ENCODE peak calls at places on chromosomes 5 and 9, in four cellular contexts. V is adrenal gland; W is trophoblast cell; C is CD4-positive, alpha-beta memory T cell. Z is an unnamed sample. For H3K4me1 and H3K27me3, the result is how much of the 10 kb centered on the place peaks cover.

GRCh38 chr5:178237431-178238312 is 5.1 kb upstream of the PHYKPL start:
- DNase-seq in V (no peak), W (no peak), C (no peak), Z (no peak)

GRCh38 chr5:67010684-67011409 is 185.8 kb downstream of the CD180 start:
- DNase-seq in V (peak), W (no peak), C (no peak), Z (no peak)

GRCh38 chr9:113854310-113854709 is 21.8 kb upstream of the ZNF618 start:
- DNase-seq in V (no peak), W (no peak), C (no peak), Z (no peak)

GRCh38 chr9:131045300-131046092 is 36.5 kb downstream of the LAMC3 start:
- DNase-seq in V (peak), W (no peak), C (no peak), Z (peak)

GRCh38 chr5:59786271-59786805 is 107.2 kb downstream of the PDE4D start:
- DNase-seq in V (no peak), W (peak), C (no peak), Z (no peak)

GRCh38 chr5:88391116-88391515 is 122.5 kb upstream of the TMEM161B start:
- DNase-seq in V (no peak), W (no peak), C (no peak), Z (no peak)

GRCh38 chr5:159310492-159310891 is 19.8 kb downstream of the IL12B start:
- DNase-seq in V (no peak), W (peak), C (no peak), Z (no peak)

GRCh38 chr9:112091805-112092204 is 83.3 kb downstream of the SUSD1 start:
- DNase-seq in V (peak), W (no peak), C (no peak), Z (peak)

GRCh38 chr5:134458676-134459403 is 47.2 kb upstream of the CDKN2AIPNL start:
- DNase-seq in V (no peak), W (no peak), C (no peak), Z (no peak)

GRCh38 chr9:2764371-2764770 is 47.1 kb downstream of the KCNV2 start:
- DNase-seq in V (peak), W (peak), C (peak), Z (peak)

GRCh38 chr5:135248801-135249231 is 150.2 kb downstream of the MACROH2A1 start:
- DNase-seq in V (no peak), W (no peak), C (no peak), Z (no peak)

GRCh38 chr5:176391479-176391878 is 2.9 kb downstream of the HIGD2A start:
- DNase-seq in V (no peak), W (no peak), C (no peak), Z (no peak)

GRCh38 chr5:55037046-55037771 is 13.2 kb downstream of the GZMK start:
- DNase-seq in V (peak), W (no peak), C (peak), Z (peak)

GRCh38 chr5:94850960-94851359 is 232.5 kb downstream of the SLF1 start:
- DNase-seq in V (no peak), W (no peak), C (no peak), Z (no peak)

GRCh38 chr5:146560205-146560812 is 44.3 kb upstream of the GPR151 start:
- DNase-seq in V (no peak), W (no peak), C (no peak), Z (no peak)

GRCh38 chr5:53303105-53303504 is 177.3 kb upstream of the FST start:
- DNase-seq in V (no peak), W (no peak), C (no peak), Z (no peak)

GRCh38 chr9:122347348-122348287 is 23.2 kb upstream of the PTGS1 start:
- DNase-seq in V (no peak), W (peak), C (no peak), Z (no peak)

GRCh38 chr5:54975701-54976100 is 9.7 kb downstream of the ESM1 start:
- DNase-seq in V (no peak), W (no peak), C (no peak), Z (no peak)

GRCh38 chr5:137137013-137137632 is 362.0 kb downstream of the SPOCK1 start:
- DNase-seq in V (no peak), W (no peak), C (no peak), Z (no peak)

GRCh38 chr5:33824516-33825195 is 67.1 kb downstream of the ADAMTS12 start:
- DNase-seq in V (peak), W (no peak), C (no peak), Z (no peak)

GRCh38 chr5:80619081-80619480 is 35.4 kb upstream of the MSH3 start:
- DNase-seq in V (no peak), W (no peak), C (no peak), Z (no peak)

GRCh38 chr5:138177936-138178515 is 404 bp downstream of the BRD8 start:
- DNase-seq in V (peak), W (peak), C (no peak), Z (peak)

GRCh38 chr9:127897194-127897692 is 2.2 kb downstream of the ST6GALNAC6 start:
- DNase-seq in V (peak), W (no peak), C (no peak), Z (no peak)

GRCh38 chr5:58114324-58114723 is 345.6 kb downstream of the PLK2 start:
- DNase-seq in V (no peak), W (no peak), C (no peak), Z (no peak)

GRCh38 chr9:97704851-97705250 is 7.7 kb upstream of the XPA start:
- DNase-seq in V (no peak), W (no peak), C (no peak), Z (no peak)

GRCh38 chr9:35490910-35491465 is 1.1 kb downstream of the RUSC2 start:
- DNase-seq in V (no peak), W (no peak), C (no peak), Z (no peak)

GRCh38 chr5:132446621-132447020 is 44.0 kb downstream of the IRF1 start:
- DNase-seq in V (peak), W (no peak), C (no peak), Z (no peak)

GRCh38 chr5:132445640-132445923 is 45.0 kb downstream of the IRF1 start:
- DNase-seq in V (no peak), W (no peak), C (no peak), Z (no peak)

GRCh38 chr5:132449060-132449459 is 41.5 kb downstream of the IRF1 start:
- DNase-seq in V (no peak), W (no peak), C (no peak), Z (no peak)

GRCh38 chr5:132445930-132446329 is 44.6 kb downstream of the IRF1 start:
- DNase-seq in V (no peak), W (no peak), C (no peak), Z (no peak)

GRCh38 chr5:132447196-132447595 is 43.4 kb downstream of the IRF1 start:
- DNase-seq in V (no peak), W (no peak), C (no peak), Z (no peak)
- H3K27ac ChIP-seq in V (no peak), W (no peak), C (peak), Z (peak)

DNA sequence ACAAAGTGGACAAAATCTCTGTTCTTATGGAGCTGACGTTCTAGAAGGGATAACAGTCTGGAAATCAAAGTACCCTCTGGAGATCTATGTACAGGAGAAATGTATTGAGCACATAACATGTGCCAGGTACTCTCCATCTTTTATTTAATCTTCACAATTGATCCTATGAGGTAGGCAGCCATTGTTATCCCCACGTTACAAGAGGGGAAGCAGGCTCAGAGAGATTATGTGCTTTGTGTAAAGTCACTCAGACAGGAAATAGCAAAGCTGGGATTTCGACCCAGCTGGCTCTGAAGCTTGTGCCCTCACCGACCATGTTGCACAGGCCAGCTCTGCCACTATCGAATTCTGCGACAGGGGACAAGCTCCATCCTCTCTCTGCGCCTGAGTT is 21.5 kb downstream of the PDGFRB start:
- DNase-seq in V (no peak), W (no peak), C (no peak), Z (no peak)
- H3K4me1 ChIP-seq in V (under half), W (under half), C (under half), Z (under half)

DNA sequence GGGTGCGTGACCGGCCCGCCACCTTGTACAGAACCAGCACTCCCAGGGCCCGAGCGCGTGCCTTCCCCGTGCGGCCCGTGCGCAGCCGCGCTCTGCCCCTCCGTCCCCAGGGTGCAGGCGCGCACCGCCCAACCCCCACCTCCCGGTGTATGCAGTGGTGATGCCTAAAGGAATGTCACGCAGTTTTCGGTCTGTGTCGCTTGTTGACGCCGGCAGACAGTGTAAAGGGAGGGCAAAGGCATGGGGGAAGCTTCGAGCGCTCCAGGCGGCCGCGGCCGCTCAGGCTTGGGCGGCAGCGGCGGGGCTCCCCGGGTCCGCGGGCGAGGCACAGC is 1.3 kb downstream of the LRRC26 start:
- DNase-seq in V (no peak), W (no peak), C (no peak), Z (no peak)
- H3K27me3 ChIP-seq in V (half or more), W (half or more), C (under half), Z (under half)

GRCh38 chr9:116550728-116551436 is 136.2 kb upstream of the TRIM32 start:
- DNase-seq in V (peak), W (no peak), C (no peak), Z (no peak)

GRCh38 chr9:116547729-116548426 is 139.2 kb upstream of the TRIM32 start:
- DNase-seq in V (peak), W (no peak), C (no peak), Z (no peak)

GRCh38 chr9:116549786-116550660 is 137.1 kb upstream of the TRIM32 start:
- DNase-seq in V (no peak), W (no peak), C (no peak), Z (no peak)

GRCh38 chr9:116546711-116547581 is 140.2 kb upstream of the TRIM32 start:
- DNase-seq in V (no peak), W (no peak), C (no peak), Z (no peak)

GRCh38 chr9:116549061-116549664 is 137.9 kb upstream of the TRIM32 start:
- DNase-seq in V (peak), W (peak), C (no peak), Z (no peak)
- H3K27ac ChIP-seq in V (peak), W (no peak), C (no peak), Z (no peak)

GRCh38 chr5:148471379-148471778 is 87.6 kb downstream of the FBXO38 start:
- DNase-seq in V (no peak), W (no peak), C (no peak), Z (no peak)
- H3K4me1 ChIP-seq in V (under half), W (under half), C (under half), Z (under half)

GRCh38 chr5:122972877-122973276 is 63.6 kb downstream of the PPIC start:
- DNase-seq in V (no peak), W (no peak), C (no peak), Z (no peak)
- H3K27me3 ChIP-seq in V (under half), W (under half), C (under half), Z (under half)

GRCh38 chr9:95125652-95126051 is 191.9 kb downstream of the FANCC start:
- DNase-seq in V (no peak), W (no peak), C (no peak), Z (no peak)

GRCh38 chr9:95128177-95128524 is 189.4 kb downstream of the FANCC start:
- DNase-seq in V (no peak), W (no peak), C (no peak), Z (no peak)

GRCh38 chr9:95126739-95127138 is 190.8 kb downstream of the FANCC start:
- DNase-seq in V (no peak), W (no peak), C (no peak), Z (no peak)

GRCh38 chr9:95127249-95128176 is 190.0 kb downstream of the FANCC start:
- DNase-seq in V (peak), W (peak), C (peak), Z (peak)

DNA sequence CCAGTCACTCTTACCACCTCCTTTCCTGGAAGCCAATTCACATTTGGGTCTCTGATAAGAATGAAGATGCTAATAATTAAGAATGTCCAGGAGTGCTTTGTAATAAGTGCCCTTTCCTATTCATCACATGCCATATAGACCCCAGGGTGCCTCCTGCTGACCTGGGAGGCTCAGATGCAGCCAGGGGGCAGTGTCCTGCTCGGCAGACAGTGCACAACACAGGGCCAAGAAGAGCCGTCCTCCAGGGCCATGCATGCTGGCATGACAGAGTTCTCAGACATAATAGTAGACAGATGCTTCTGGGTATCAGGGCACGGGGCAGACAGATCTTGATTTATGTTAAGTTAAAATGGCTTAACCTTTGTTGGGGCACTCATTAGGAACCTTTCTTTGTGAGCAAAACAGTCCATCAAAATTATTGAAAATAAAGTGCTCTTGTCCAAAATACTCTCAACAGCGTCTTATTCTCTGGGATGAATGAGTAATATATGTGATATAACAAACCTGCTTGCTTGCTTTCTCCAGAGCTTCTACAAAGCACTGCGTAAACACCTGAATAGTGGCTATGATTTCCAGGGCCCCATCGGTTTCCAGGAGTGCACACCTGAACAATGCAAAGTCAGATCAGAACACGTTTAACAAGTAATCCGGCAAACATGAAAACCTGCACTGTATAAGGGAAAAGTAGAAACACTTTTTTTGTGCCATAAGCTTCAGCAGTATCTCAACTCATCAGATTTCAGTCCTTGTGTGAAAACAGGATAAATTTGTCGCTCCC is 192.7 kb downstream of the FANCC start:
- DNase-seq in V (no peak), W (no peak), C (no peak), Z (no peak)
- H3K27ac ChIP-seq in V (no peak), W (no peak), C (no peak), Z (no peak)

GRCh38 chr5:77874691-77875090 is 98.6 kb upstream of the TBCA start:
- DNase-seq in V (no peak), W (no peak), C (no peak), Z (no peak)
- H3K4me1 ChIP-seq in V (under half), W (under half), C (under half), Z (under half)

GRCh38 chr9:89590415-89590814 is 14.4 kb upstream of the GADD45G start:
- DNase-seq in V (no peak), W (no peak), C (no peak), Z (no peak)
- H3K27me3 ChIP-seq in V (under half), W (under half), C (under half), Z (under half)

GRCh38 chr5:124951105-124951504 is 204.7 kb upstream of the ZNF608 start:
- DNase-seq in V (no peak), W (no peak), C (no peak), Z (no peak)

GRCh38 chr5:124949862-124950261 is 203.4 kb upstream of the ZNF608 start:
- DNase-seq in V (no peak), W (no peak), C (no peak), Z (no peak)

GRCh38 chr5:124952566-124952965 is 206.1 kb upstream of the ZNF608 start:
- DNase-seq in V (no peak), W (no peak), C (no peak), Z (no peak)

GRCh38 chr5:124952079-124952478 is 205.6 kb upstream of the ZNF608 start:
- DNase-seq in V (peak), W (peak), C (no peak), Z (no peak)

DNA sequence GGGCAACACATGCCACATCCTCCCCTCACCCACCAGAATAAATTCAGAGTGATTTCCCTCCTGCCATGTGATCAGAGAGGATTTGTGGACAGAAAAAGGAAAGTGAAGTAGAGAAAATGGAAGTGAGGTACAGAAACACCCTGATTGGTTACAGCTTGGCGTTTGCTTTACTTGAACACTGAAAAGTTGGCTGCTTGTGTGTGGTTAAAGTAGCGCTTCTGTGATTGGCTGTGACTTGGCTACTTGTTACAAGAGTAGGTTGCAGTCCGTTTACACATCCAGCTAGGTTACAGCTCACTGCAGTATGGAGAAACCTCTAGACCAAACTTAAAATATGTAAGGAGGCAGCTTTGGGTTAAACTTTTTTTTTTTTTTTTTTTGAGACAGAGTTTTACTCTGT is 205.2 kb upstream of the ZNF608 start:
- DNase-seq in V (no peak), W (no peak), C (no peak), Z (no peak)
- H3K27ac ChIP-seq in V (no peak), W (no peak), C (no peak), Z (no peak)